ENCODE peak calls at places on chromosome 12, in six cellular contexts. One of them, this sample, is unnamed.

GRCh38 chr12:129871991-129872969 is 31.5 kb downstream of the TMEM132D start:
- DNase-seq in HEK293T: no peak
- DNase-seq in cardiac muscle cell: no peak
- DNase-seq in activated gamma-delta T cell treated with Interleukin-2 at 50 U/mL for 16 hours: no peak
- DNase-seq in body of pancreas: no peak
- DNase-seq in neural crest cell: peak
- DNase-seq in this sample: no peak

GRCh38 chr12:89346741-89347324 is 5.5 kb downstream of the DUSP6 start:
- DNase-seq in cardiac muscle cell: peak
- DNase-seq in HEK293T: no peak
- DNase-seq in body of pancreas: no peak
- DNase-seq in neural crest cell: no peak
- DNase-seq in activated gamma-delta T cell treated with Interleukin-2 at 50 U/mL for 16 hours: no peak
- DNase-seq in this sample: no peak

GRCh38 chr12:23853640-23854039 is 95.8 kb downstream of the SOX5 start:
- DNase-seq in activated gamma-delta T cell treated with Interleukin-2 at 50 U/mL for 16 hours: no peak
- DNase-seq in body of pancreas: no peak
- DNase-seq in HEK293T: no peak
- DNase-seq in neural crest cell: no peak
- DNase-seq in cardiac muscle cell: no peak
- DNase-seq in this sample: no peak

GRCh38 chr12:124501827-124502226 is 65.6 kb downstream of the NCOR2 start:
- DNase-seq in activated gamma-delta T cell treated with Interleukin-2 at 50 U/mL for 16 hours: no peak
- DNase-seq in cardiac muscle cell: no peak
- DNase-seq in HEK293T: no peak
- DNase-seq in neural crest cell: no peak
- DNase-seq in body of pancreas: no peak
- DNase-seq in this sample: no peak

GRCh38 chr12:55996715-55997534 is at the start of gene SUOX:
- DNase-seq in body of pancreas: peak
- DNase-seq in HEK293T: peak
- DNase-seq in cardiac muscle cell: peak
- DNase-seq in activated gamma-delta T cell treated with Interleukin-2 at 50 U/mL for 16 hours: no peak
- DNase-seq in neural crest cell: peak
- DNase-seq in this sample: peak

GRCh38 chr12:112995008-112995407 is 16.7 kb downstream of the OAS2 start:
- DNase-seq in body of pancreas: no peak
- DNase-seq in activated gamma-delta T cell treated with Interleukin-2 at 50 U/mL for 16 hours: no peak
- DNase-seq in cardiac muscle cell: no peak
- DNase-seq in HEK293T: no peak
- DNase-seq in neural crest cell: no peak
- DNase-seq in this sample: peak

GRCh38 chr12:3199551-3200031 is 122.4 kb downstream of the TSPAN9 start:
- DNase-seq in HEK293T: peak
- DNase-seq in body of pancreas: no peak
- DNase-seq in activated gamma-delta T cell treated with Interleukin-2 at 50 U/mL for 16 hours: no peak
- DNase-seq in neural crest cell: peak
- DNase-seq in cardiac muscle cell: peak
- DNase-seq in this sample: no peak

GRCh38 chr12:94126067-94126466 is 22.3 kb upstream of the PLXNC1 start:
- DNase-seq in activated gamma-delta T cell treated with Interleukin-2 at 50 U/mL for 16 hours: no peak
- DNase-seq in HEK293T: no peak
- DNase-seq in cardiac muscle cell: no peak
- DNase-seq in body of pancreas: no peak
- DNase-seq in neural crest cell: no peak
- DNase-seq in this sample: no peak

GRCh38 chr12:75699728-75700496 is 188.5 kb upstream of the KRR1 start:
- DNase-seq in cardiac muscle cell: peak
- DNase-seq in body of pancreas: peak
- DNase-seq in activated gamma-delta T cell treated with Interleukin-2 at 50 U/mL for 16 hours: no peak
- DNase-seq in neural crest cell: no peak
- DNase-seq in HEK293T: no peak
- DNase-seq in this sample: no peak

GRCh38 chr12:115660211-115660805 is 617.2 kb downstream of the MED13L start:
- DNase-seq in neural crest cell: no peak
- DNase-seq in cardiac muscle cell: no peak
- DNase-seq in HEK293T: no peak
- DNase-seq in body of pancreas: no peak
- DNase-seq in activated gamma-delta T cell treated with Interleukin-2 at 50 U/mL for 16 hours: no peak
- DNase-seq in this sample: no peak

GRCh38 chr12:64574837-64575236 is 35.5 kb upstream of the RASSF3 start:
- DNase-seq in neural crest cell: no peak
- DNase-seq in body of pancreas: no peak
- DNase-seq in cardiac muscle cell: no peak
- DNase-seq in activated gamma-delta T cell treated with Interleukin-2 at 50 U/mL for 16 hours: no peak
- DNase-seq in HEK293T: no peak
- DNase-seq in this sample: no peak

GRCh38 chr12:1846421-1847405 is 26.3 kb downstream of the LRTM2 start:
- DNase-seq in body of pancreas: no peak
- DNase-seq in activated gamma-delta T cell treated with Interleukin-2 at 50 U/mL for 16 hours: no peak
- DNase-seq in neural crest cell: no peak
- DNase-seq in HEK293T: no peak
- DNase-seq in cardiac muscle cell: no peak
- DNase-seq in this sample: peak

GRCh38 chr12:17592472-17592871 is 497.5 kb downstream of the RERGL start:
- DNase-seq in HEK293T: no peak
- DNase-seq in neural crest cell: no peak
- DNase-seq in body of pancreas: no peak
- DNase-seq in cardiac muscle cell: no peak
- DNase-seq in activated gamma-delta T cell treated with Interleukin-2 at 50 U/mL for 16 hours: no peak
- DNase-seq in this sample: no peak

GRCh38 chr12:104456950-104457745 is 400 bp downstream of the CHST11 start:
- DNase-seq in body of pancreas: peak
- DNase-seq in cardiac muscle cell: peak
- DNase-seq in activated gamma-delta T cell treated with Interleukin-2 at 50 U/mL for 16 hours: peak
- DNase-seq in HEK293T: peak
- DNase-seq in neural crest cell: peak
- DNase-seq in this sample: peak

GRCh38 chr12:57133916-57134315 is 5.6 kb downstream of the LRP1 start:
- DNase-seq in neural crest cell: no peak
- DNase-seq in activated gamma-delta T cell treated with Interleukin-2 at 50 U/mL for 16 hours: no peak
- DNase-seq in HEK293T: no peak
- DNase-seq in cardiac muscle cell: peak
- DNase-seq in body of pancreas: no peak
- DNase-seq in this sample: no peak

GRCh38 chr12:10849425-10849878 is at the start of gene PRR4:
- DNase-seq in HEK293T: no peak
- DNase-seq in cardiac muscle cell: no peak
- DNase-seq in neural crest cell: no peak
- DNase-seq in activated gamma-delta T cell treated with Interleukin-2 at 50 U/mL for 16 hours: no peak
- DNase-seq in body of pancreas: no peak
- DNase-seq in this sample: no peak

GRCh38 chr12:96493101-96493500 is 3.7 kb downstream of the CFAP54 start:
- DNase-seq in neural crest cell: no peak
- DNase-seq in activated gamma-delta T cell treated with Interleukin-2 at 50 U/mL for 16 hours: no peak
- DNase-seq in cardiac muscle cell: no peak
- DNase-seq in body of pancreas: no peak
- DNase-seq in HEK293T: no peak
- DNase-seq in this sample: no peak

GRCh38 chr12:131536337-131536736 is 174.6 kb upstream of the SFSWAP start:
- DNase-seq in cardiac muscle cell: no peak
- DNase-seq in body of pancreas: no peak
- DNase-seq in activated gamma-delta T cell treated with Interleukin-2 at 50 U/mL for 16 hours: no peak
- DNase-seq in neural crest cell: no peak
- DNase-seq in HEK293T: no peak
- DNase-seq in this sample: no peak

GRCh38 chr12:111180830-111181726 is 187.8 kb downstream of the PHETA1 start:
- DNase-seq in HEK293T: peak
- DNase-seq in neural crest cell: no peak
- DNase-seq in cardiac muscle cell: peak
- DNase-seq in body of pancreas: peak
- DNase-seq in activated gamma-delta T cell treated with Interleukin-2 at 50 U/mL for 16 hours: no peak
- DNase-seq in this sample: peak

GRCh38 chr12:76637807-76638206 is 78.2 kb upstream of the OSBPL8 start:
- DNase-seq in neural crest cell: no peak
- DNase-seq in activated gamma-delta T cell treated with Interleukin-2 at 50 U/mL for 16 hours: no peak
- DNase-seq in HEK293T: no peak
- DNase-seq in cardiac muscle cell: no peak
- DNase-seq in body of pancreas: no peak
- DNase-seq in this sample: no peak

GRCh38 chr12:123617144-123617543 is 15.2 kb downstream of the DDX55 start:
- DNase-seq in cardiac muscle cell: no peak
- DNase-seq in body of pancreas: no peak
- DNase-seq in activated gamma-delta T cell treated with Interleukin-2 at 50 U/mL for 16 hours: no peak
- DNase-seq in HEK293T: no peak
- DNase-seq in neural crest cell: no peak
- DNase-seq in this sample: no peak

GRCh38 chr12:9751204-9752144 is 9.2 kb downstream of the CD69 start:
- DNase-seq in activated gamma-delta T cell treated with Interleukin-2 at 50 U/mL for 16 hours: no peak
- DNase-seq in neural crest cell: no peak
- DNase-seq in body of pancreas: no peak
- DNase-seq in cardiac muscle cell: peak
- DNase-seq in HEK293T: no peak
- DNase-seq in this sample: no peak

GRCh38 chr12:18747960-18748359 is 10.0 kb downstream of the CAPZA3 start:
- DNase-seq in cardiac muscle cell: peak
- DNase-seq in body of pancreas: no peak
- DNase-seq in neural crest cell: no peak
- DNase-seq in activated gamma-delta T cell treated with Interleukin-2 at 50 U/mL for 16 hours: no peak
- DNase-seq in HEK293T: no peak
- DNase-seq in this sample: no peak

GRCh38 chr12:116982721-116983502 is 72.2 kb downstream of the FBXW8 start:
- DNase-seq in body of pancreas: no peak
- DNase-seq in activated gamma-delta T cell treated with Interleukin-2 at 50 U/mL for 16 hours: no peak
- DNase-seq in cardiac muscle cell: no peak
- DNase-seq in neural crest cell: no peak
- DNase-seq in HEK293T: no peak
- DNase-seq in this sample: no peak

GRCh38 chr12:113697646-113698504 is 226.2 kb upstream of the LHX5 start:
- DNase-seq in activated gamma-delta T cell treated with Interleukin-2 at 50 U/mL for 16 hours: no peak
- DNase-seq in HEK293T: no peak
- DNase-seq in neural crest cell: no peak
- DNase-seq in body of pancreas: no peak
- DNase-seq in cardiac muscle cell: no peak
- DNase-seq in this sample: no peak

GRCh38 chr12:29650371-29650770 is 133.4 kb downstream of the TMTC1 start:
- DNase-seq in activated gamma-delta T cell treated with Interleukin-2 at 50 U/mL for 16 hours: no peak
- DNase-seq in neural crest cell: no peak
- DNase-seq in body of pancreas: no peak
- DNase-seq in cardiac muscle cell: no peak
- DNase-seq in HEK293T: no peak
- DNase-seq in this sample: no peak

GRCh38 chr12:69844416-69844815 is 19.4 kb downstream of the MYRFL start:
- DNase-seq in cardiac muscle cell: no peak
- DNase-seq in activated gamma-delta T cell treated with Interleukin-2 at 50 U/mL for 16 hours: no peak
- DNase-seq in neural crest cell: no peak
- DNase-seq in HEK293T: no peak
- DNase-seq in body of pancreas: no peak
- DNase-seq in this sample: no peak

GRCh38 chr12:28218875-28219274 is 28.6 kb downstream of the CCDC91 start:
- DNase-seq in body of pancreas: no peak
- DNase-seq in HEK293T: no peak
- DNase-seq in neural crest cell: no peak
- DNase-seq in activated gamma-delta T cell treated with Interleukin-2 at 50 U/mL for 16 hours: no peak
- DNase-seq in cardiac muscle cell: no peak
- DNase-seq in this sample: no peak

GRCh38 chr12:69685810-69686209 is 13.3 kb downstream of the BEST3 start:
- DNase-seq in cardiac muscle cell: no peak
- DNase-seq in HEK293T: no peak
- DNase-seq in body of pancreas: no peak
- DNase-seq in activated gamma-delta T cell treated with Interleukin-2 at 50 U/mL for 16 hours: no peak
- DNase-seq in neural crest cell: no peak
- DNase-seq in this sample: no peak

GRCh38 chr12:26400627-26401026 is 205.3 kb downstream of the SSPN start:
- DNase-seq in body of pancreas: no peak
- DNase-seq in neural crest cell: no peak
- DNase-seq in activated gamma-delta T cell treated with Interleukin-2 at 50 U/mL for 16 hours: no peak
- DNase-seq in cardiac muscle cell: no peak
- DNase-seq in HEK293T: no peak
- DNase-seq in this sample: no peak

GRCh38 chr12:58639323-58639934 is 280.9 kb downstream of the LRIG3 start:
- DNase-seq in activated gamma-delta T cell treated with Interleukin-2 at 50 U/mL for 16 hours: no peak
- DNase-seq in neural crest cell: no peak
- DNase-seq in cardiac muscle cell: no peak
- DNase-seq in body of pancreas: no peak
- DNase-seq in HEK293T: no peak
- DNase-seq in this sample: no peak

This sample was measured in left lobe of liver.